ENCODE peak calls at places on chromosomes 12 and 14, in four cellular contexts. P is HCT116, E is PC-3, L is GM23338. Y is an unnamed sample. For H3K9me2, the result is how much of the 10 kb centered on the place peaks cover.

GRCh38 chr14:64762044-64763034 is 58.1 kb downstream of the PLEKHG3 start:
- DNase-seq in P (peak), E (peak), L (no peak), Y (peak)

GRCh38 chr14:104746951-104747481 is 5.9 kb upstream of the SIVA1 start:
- DNase-seq in E (peak), P (no peak), L (no peak), Y (peak)

GRCh38 chr12:2691340-2692111 is 103.2 kb upstream of the FKBP4 start:
- DNase-seq in L (peak), E (no peak), P (peak), Y (peak)

GRCh38 chr14:68377459-68377858 is 415.4 kb downstream of the ZFP36L1 start:
- DNase-seq in E (no peak), L (no peak), P (no peak), Y (no peak)

GRCh38 chr14:96062506-96062905 is 23.3 kb downstream of the C14orf132 start:
- DNase-seq in E (no peak), L (no peak), P (no peak), Y (no peak)

GRCh38 chr12:87661770-87662402 is 367.3 kb downstream of the C12orf50 start:
- DNase-seq in E (peak), L (no peak), P (no peak), Y (no peak)

GRCh38 chr12:91555981-91556380 is 373.4 kb upstream of the DCN start:
- DNase-seq in E (no peak), L (no peak), P (no peak), Y (no peak)

GRCh38 chr12:68871899-68872298 is 61.1 kb downstream of the CPM start:
- DNase-seq in L (peak), P (peak), E (peak), Y (no peak)

GRCh38 chr12:119864591-119864990 is 12.5 kb downstream of the CIT start:
- DNase-seq in L (no peak), P (no peak), E (no peak), Y (no peak)

GRCh38 chr12:81610955-81611889 is 147.9 kb downstream of the PPFIA2 start:
- DNase-seq in P (no peak), E (peak), L (peak), Y (peak)

GRCh38 chr12:58414398-58414871 is 473.1 kb downstream of the ATP23 start:
- DNase-seq in E (peak), L (no peak), P (no peak), Y (peak)

GRCh38 chr12:56221233-56221756 is 427 bp downstream of the RNF41 start:
- DNase-seq in L (peak), E (peak), P (no peak), Y (peak)

GRCh38 chr12:124921200-124922008 is 7.0 kb upstream of the UBC start:
- DNase-seq in P (no peak), E (peak), L (peak), Y (peak)

GRCh38 chr12:122977655-122978392 is 2.7 kb upstream of the ARL6IP4 start:
- DNase-seq in P (no peak), L (no peak), E (no peak), Y (no peak)

GRCh38 chr12:6772331-6772695 is at the start of gene LAG3:
- DNase-seq in P (no peak), E (no peak), L (no peak), Y (no peak)

GRCh38 chr14:24734917-24735500 is 101.0 kb upstream of the GZMB start:
- DNase-seq in E (peak), L (peak), P (peak), Y (peak)

GRCh38 chr12:24134092-24134491 is 184.6 kb upstream of the SOX5 start:
- DNase-seq in E (no peak), P (no peak), L (no peak), Y (no peak)

GRCh38 chr14:68513838-68514610 is 278.8 kb downstream of the ZFP36L1 start:
- DNase-seq in L (no peak), E (no peak), P (no peak), Y (no peak)

GRCh38 chr12:39272934-39273770 is 169.8 kb downstream of the KIF21A start:
- DNase-seq in P (peak), E (peak), L (peak), Y (peak)

GRCh38 chr14:74514471-74514932 is 20.9 kb downstream of the ISCA2 start:
- DNase-seq in L (peak), P (no peak), E (no peak), Y (no peak)

GRCh38 chr14:23123419-23123818 is 4.4 kb upstream of the CEBPE start:
- DNase-seq in E (peak), P (no peak), L (no peak), Y (peak)

GRCh38 chr12:118694128-118694775 is 287.1 kb upstream of the SRRM4 start:
- DNase-seq in P (no peak), E (no peak), L (no peak), Y (no peak)

GRCh38 chr12:108623577-108623976 is 10.1 kb downstream of the SELPLG start:
- DNase-seq in L (no peak), E (no peak), P (no peak), Y (no peak)

GRCh38 chr12:108629824-108630476 is 3.7 kb downstream of the SELPLG start:
- DNase-seq in E (peak), L (no peak), P (no peak), Y (peak)

GRCh38 chr12:108630481-108631207 is 3.0 kb downstream of the SELPLG start:
- DNase-seq in L (no peak), P (no peak), E (peak), Y (no peak)

GRCh38 chr12:108629156-108629555 is 4.5 kb downstream of the SELPLG start:
- DNase-seq in P (no peak), E (no peak), L (no peak), Y (no peak)

DNA sequence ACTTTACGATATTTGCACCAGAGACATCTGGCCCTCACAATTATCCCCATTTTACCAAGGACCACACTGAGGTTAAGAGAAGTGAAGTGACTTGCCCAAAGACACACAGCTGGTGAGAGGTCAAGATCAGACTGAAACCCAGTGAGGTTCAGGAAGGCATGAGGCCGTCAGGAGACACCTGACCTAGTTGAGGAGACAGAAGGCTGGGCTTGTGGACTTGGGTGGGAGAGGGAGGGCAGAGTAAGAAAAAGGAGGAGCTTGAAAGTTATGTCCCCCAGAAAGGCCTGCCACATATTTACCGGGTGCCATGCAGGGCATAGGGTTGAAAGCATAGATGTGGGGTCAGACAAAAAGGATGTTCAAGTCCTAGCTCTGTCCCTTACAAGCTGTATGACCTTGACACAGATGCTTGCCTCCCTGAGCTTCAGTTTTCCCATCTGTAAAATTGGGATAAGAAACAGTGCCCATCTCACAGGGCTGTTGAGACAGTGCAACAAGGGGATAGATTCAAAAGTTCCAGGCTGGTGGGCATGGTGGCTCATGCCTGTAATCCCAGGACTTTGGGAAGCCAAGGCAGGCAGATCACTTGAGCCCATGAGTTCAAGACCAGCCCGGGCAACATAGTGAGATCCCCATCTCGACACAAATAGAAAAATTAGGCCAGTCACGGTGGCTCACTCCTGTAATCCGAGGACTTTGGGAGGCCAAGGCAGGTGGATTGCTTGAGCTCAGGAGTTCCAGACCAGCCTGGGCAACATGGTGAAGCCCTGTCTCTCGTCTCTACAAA is 6.4 kb downstream of the SELPLG start:
- DNase-seq in E (no peak), P (no peak), L (no peak), Y (no peak)
- TF ChIP-seq EZH2phosphoT487 in E (no peak), P (no peak), L (no peak), Y (no peak)

GRCh38 chr14:59882957-59883356 is 12.4 kb upstream of the RTN1 start:
- DNase-seq in L (peak), P (peak), E (peak), Y (no peak)
- TF ChIP-seq CTCF in L (no peak), P (peak), E (peak), Y (peak)

DNA sequence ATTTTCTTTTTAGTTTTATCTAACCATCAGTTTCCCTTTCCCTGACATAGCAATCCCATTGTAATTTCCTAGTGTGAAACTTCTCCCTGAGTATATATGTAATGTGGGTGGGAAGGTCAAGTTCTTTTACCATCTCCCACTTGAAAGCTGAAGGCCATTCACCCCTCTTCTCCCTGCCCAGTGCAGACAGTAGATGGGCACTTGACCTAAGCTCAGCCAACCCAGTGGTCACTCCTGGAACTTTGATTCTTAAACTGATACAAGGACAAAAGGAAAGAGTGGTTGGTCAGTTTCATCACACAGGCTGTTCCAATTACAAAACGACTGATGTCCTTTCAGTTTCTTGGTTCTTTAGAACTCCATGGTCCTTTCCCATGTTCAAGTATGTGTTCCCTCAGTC is 8.4 kb upstream of the APOLD1 start:
- DNase-seq in P (no peak), E (no peak), L (no peak), Y (no peak)
- H3K9me2 ChIP-seq in P (under half), E (under half), L (under half), Y (under half)

GRCh38 chr14:103504991-103505565 is 17.6 kb downstream of the CKB start:
- DNase-seq in L (peak), P (no peak), E (no peak), Y (no peak)
- TF ChIP-seq EZH2phosphoT487 in L (no peak), P (no peak), E (no peak), Y (no peak)

GRCh38 chr14:102711207-102711606 is 66.0 kb upstream of the TRAF3 start:
- DNase-seq in L (no peak), P (no peak), E (no peak), Y (no peak)
- TF ChIP-seq CTCF in L (peak), P (no peak), E (no peak), Y (no peak)

GRCh38 chr12:30602678-30603077 is 93.0 kb downstream of the IPO8 start:
- DNase-seq in E (no peak), P (no peak), L (no peak), Y (no peak)

GRCh38 chr12:30598889-30599288 is 96.8 kb downstream of the IPO8 start:
- DNase-seq in E (no peak), L (no peak), P (no peak), Y (no peak)

GRCh38 chr12:30599631-30600030 is 96.0 kb downstream of the IPO8 start:
- DNase-seq in E (peak), L (no peak), P (no peak), Y (peak)

DNA sequence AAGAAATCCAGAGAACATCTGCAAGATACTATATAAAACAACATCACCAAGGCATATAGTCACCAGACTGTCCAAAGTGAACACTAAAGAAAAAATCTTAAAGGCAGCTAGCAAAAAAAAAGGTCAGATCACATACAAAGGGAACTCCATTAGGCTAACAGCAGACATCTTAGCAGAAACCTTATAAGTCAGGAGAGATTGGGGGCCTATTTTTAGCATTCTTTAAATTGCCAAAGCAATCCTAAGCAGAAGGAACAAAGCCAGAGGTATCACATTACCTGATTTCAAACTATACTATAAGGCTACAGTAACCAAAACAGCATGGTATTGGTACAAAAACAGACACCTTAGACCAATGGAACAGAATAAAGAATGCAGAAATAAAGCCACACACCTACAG is 92.5 kb downstream of the IPO8 start:
- DNase-seq in L (no peak), P (no peak), E (no peak), Y (no peak)
- H3K9me2 ChIP-seq in L (under half), P (under half), E (under half), Y (under half)

GRCh38 chr12:49057888-49058287 is 2.7 kb downstream of the KMT2D start:
- DNase-seq in L (no peak), E (no peak), P (no peak), Y (no peak)

GRCh38 chr12:49055092-49055491 is 5.5 kb downstream of the KMT2D start:
- DNase-seq in E (no peak), P (no peak), L (no peak), Y (no peak)

GRCh38 chr12:49054096-49054495 is 6.5 kb downstream of the KMT2D start:
- DNase-seq in E (no peak), L (no peak), P (no peak), Y (no peak)

GRCh38 chr12:49054524-49054923 is 6.1 kb downstream of the KMT2D start:
- DNase-seq in L (no peak), P (no peak), E (no peak), Y (no peak)

DNA sequence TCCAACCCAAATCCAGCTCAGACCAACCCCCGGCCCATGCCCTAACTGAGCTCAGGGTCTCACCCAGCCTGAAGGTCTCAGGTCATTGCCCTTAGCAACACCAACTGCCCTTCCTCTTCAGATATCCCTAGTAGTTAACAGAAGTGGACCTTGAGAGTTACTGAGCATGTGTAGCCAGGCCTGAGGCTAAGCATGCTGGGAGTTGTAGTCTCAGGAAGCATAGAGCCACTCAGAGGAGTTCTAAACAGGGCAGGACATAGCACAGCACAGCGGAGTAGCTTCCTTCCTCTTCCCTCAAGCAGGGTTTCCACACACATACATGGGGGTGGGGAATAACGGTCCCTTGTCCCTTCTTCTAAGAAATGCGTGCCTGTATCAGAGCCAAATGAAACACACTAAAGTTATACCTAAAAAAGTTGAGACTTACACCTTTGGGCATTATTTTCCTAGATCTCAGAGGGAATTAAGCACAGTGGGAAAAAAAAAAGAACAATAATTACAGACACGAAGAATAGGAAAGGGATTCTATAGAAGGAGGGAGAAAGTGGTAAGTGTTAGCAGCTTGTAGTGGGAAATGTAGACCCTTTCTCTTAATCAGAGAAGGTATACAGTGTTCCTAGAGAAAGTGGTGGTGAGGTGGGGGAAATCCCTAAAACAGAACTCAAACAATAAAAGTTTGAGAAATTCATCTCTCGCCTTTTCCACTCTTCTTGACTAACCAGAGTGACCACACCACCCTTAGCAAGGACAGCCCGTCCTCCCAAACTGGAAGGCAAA is 4.4 kb downstream of the KMT2D start:
- DNase-seq in L (peak), E (peak), P (peak), Y (peak)
- TF ChIP-seq EZH2phosphoT487 in L (no peak), E (no peak), P (no peak), Y (no peak)

DNA sequence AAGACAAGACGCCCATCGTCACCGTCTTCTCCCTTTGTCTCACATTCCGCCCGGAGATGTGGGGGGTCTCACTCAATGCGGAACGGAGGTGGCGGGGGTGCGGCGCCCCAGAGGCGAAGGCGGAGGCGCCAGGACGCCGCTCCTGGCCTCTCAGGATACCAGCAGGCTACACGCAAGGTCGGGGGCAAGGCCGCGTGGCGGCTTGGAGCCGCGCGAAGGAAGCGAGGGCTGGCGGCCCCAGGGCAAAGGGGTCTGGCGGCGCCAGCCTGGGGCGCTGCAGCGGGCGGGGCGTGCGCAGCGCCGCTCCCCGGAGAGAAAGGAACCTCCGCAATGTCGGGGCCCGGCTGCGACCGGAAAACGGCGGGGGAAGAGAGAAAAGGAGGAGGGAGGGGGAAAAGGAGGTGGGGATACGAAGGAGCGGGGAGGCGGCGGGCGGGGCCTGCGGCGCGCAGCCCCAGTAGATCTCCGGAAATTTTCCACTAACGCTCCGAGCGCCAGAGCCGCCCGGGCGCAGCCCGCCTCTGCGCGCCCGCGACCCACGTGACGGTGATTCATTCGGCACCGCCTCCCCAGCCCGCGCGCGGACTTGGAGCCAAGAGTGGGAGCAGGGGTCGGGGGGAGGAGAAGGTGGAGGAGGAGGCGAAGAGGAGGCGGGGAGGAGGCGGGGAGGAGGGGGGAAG is 10.5 kb upstream of the SLC38A2 start:
- DNase-seq in E (peak), L (peak), P (peak), Y (peak)
- TF ChIP-seq CTCF in E (peak), L (peak), P (peak), Y (no peak)

GRCh38 chr12:94735985-94736384 is 85.6 kb upstream of the TMCC3 start:
- DNase-seq in P (no peak), E (no peak), L (no peak), Y (no peak)

GRCh38 chr12:94745562-94745961 is 95.2 kb upstream of the TMCC3 start:
- DNase-seq in L (no peak), E (no peak), P (no peak), Y (no peak)

GRCh38 chr12:94743174-94743573 is 92.8 kb upstream of the TMCC3 start:
- DNase-seq in P (no peak), L (no peak), E (no peak), Y (no peak)

DNA sequence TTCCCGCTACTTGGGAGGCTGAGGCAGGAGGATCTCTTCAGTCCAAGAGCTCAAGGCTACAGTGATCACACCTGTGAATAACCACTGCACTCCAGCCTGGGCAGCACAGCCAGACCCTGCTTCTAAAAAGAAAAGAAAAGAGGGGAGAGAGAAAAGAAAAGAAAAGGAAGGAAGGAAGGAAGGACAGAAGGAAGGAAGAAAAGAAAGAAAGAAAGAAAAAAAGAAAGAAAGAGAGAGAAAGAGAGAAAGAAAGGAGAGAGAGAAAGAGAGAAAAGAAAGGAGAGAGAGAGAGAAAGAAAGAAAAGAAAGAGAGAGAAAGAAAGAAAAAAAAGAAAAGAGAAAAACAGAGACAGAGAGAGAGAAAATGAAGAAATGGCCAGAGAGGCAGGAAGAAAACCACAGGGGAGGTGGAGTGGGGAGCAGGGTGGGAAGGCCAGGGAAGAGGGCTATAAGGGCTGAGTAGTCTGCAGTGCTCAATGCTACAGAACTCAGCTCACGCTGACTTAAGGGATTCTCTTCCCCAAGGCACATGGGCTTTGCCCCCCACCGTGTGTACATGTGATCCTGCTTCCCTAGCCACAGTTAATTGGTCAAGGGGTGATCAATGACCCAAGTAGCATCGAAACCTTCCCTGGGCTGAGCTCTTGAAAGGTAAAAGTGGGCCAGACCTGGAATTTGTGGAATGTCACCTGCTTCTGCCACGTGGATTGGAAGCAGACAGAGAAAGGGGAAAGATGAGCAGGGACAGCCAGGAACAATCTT is 90.4 kb upstream of the TMCC3 start:
- DNase-seq in P (no peak), L (peak), E (no peak), Y (no peak)
- H3K9me2 ChIP-seq in P (under half), L (under half), E (under half), Y (under half)